ENCODE peak calls at places on chromosome 18, in four cellular contexts. R, N, O and I are unnamed samples.

GRCh38 chr18:45841765-45842442 is 16.4 kb downstream of the SIGLEC15 start:
- DNase-seq in R (no peak), O (no peak), N (no peak), I (no peak)

GRCh38 chr18:47263197-47263827 is 11.9 kb upstream of the SKOR2 start:
- DNase-seq in N (no peak), O (no peak), R (no peak), I (no peak)

GRCh38 chr18:54945726-54946125 is 13.5 kb downstream of the CCDC68 start:
- DNase-seq in N (no peak), R (no peak), O (no peak), I (no peak)

GRCh38 chr18:80178935-80179818 is 68.1 kb downstream of the PARD6G start:
- DNase-seq in O (no peak), R (no peak), N (no peak), I (no peak)

GRCh38 chr18:79393626-79394401 is 1.9 kb upstream of the NFATC1 start:
- DNase-seq in R (no peak), O (peak), N (peak), I (no peak)

GRCh38 chr18:10239138-10239537 is 215.3 kb upstream of the APCDD1 start:
- DNase-seq in R (no peak), O (no peak), N (no peak), I (no peak)

GRCh38 chr18:62138836-62139235 is 48.0 kb downstream of the PIGN start:
- DNase-seq in O (no peak), N (no peak), R (no peak), I (no peak)

GRCh38 chr18:70462078-70462439 is 173.2 kb downstream of the SOCS6 start:
- DNase-seq in N (no peak), R (no peak), O (no peak), I (no peak)

GRCh38 chr18:21904856-21905255 is 164.3 kb downstream of the MIB1 start:
- DNase-seq in O (no peak), N (no peak), R (no peak), I (no peak)